ENCODE peak calls at places on chromosomes 16 and 17, in four cellular contexts. C is ovary, B is colonic mucosa, K is transverse colon. Y is an unnamed sample. For H3K4me1, the result is how much of the 10 kb centered on the place peaks cover.

GRCh38 chr16:69514366-69514765 is 51.4 kb upstream of the NFAT5 start:
- DNase-seq in K (no peak), B (no peak), C (no peak), Y (peak)

GRCh38 chr16:10151718-10152117 is 30.5 kb downstream of the GRIN2A start:
- DNase-seq in C (no peak), B (no peak), K (no peak), Y (no peak)

GRCh38 chr16:70737377-70738082 is 51.7 kb upstream of the MTSS2 start:
- DNase-seq in B (no peak), K (peak), C (no peak), Y (peak)

GRCh38 chr17:32275060-32276042 is 9.7 kb downstream of the RHBDL3 start:
- DNase-seq in B (no peak), K (no peak), C (peak), Y (peak)

GRCh38 chr16:67470314-67470713 is 10.6 kb downstream of the ATP6V0D1 start:
- DNase-seq in K (no peak), C (peak), B (peak), Y (peak)

GRCh38 chr16:30049871-30050270 is 15.7 kb upstream of the ALDOA start:
- DNase-seq in K (no peak), B (no peak), C (no peak), Y (no peak)

GRCh38 chr16:3787924-3788661 is 70.8 kb upstream of the TRAP1 start:
- DNase-seq in K (no peak), C (no peak), B (no peak), Y (no peak)

GRCh38 chr17:77959216-77959925 is 868 bp downstream of the TNRC6C start:
- DNase-seq in B (no peak), C (peak), K (peak), Y (no peak)

GRCh38 chr17:46264456-46265198 is 30.3 kb upstream of the LRRC37A start:
- DNase-seq in K (no peak), B (no peak), C (no peak), Y (no peak)

GRCh38 chr17:65173284-65173793 is 36.2 kb downstream of the RGS9 start:
- DNase-seq in C (no peak), B (peak), K (peak), Y (no peak)

GRCh38 chr16:89332248-89333245 is 115.0 kb downstream of the ZNF778 start:
- DNase-seq in K (no peak), C (no peak), B (no peak), Y (no peak)

GRCh38 chr16:89009343-89010209 is 32.6 kb upstream of the CBFA2T3 start:
- DNase-seq in C (no peak), K (no peak), B (no peak), Y (peak)

GRCh38 chr17:8125947-8126305 is 2.0 kb upstream of the HES7 start:
- DNase-seq in B (peak), C (no peak), K (no peak), Y (no peak)

GRCh38 chr16:11333696-11334095 is 11.6 kb upstream of the RMI2 start:
- DNase-seq in B (no peak), C (no peak), K (no peak), Y (no peak)

GRCh38 chr17:4969551-4970231 is 2.1 kb upstream of the SPAG7 start:
- DNase-seq in C (no peak), K (no peak), B (no peak), Y (no peak)

GRCh38 chr17:4966844-4967538 is 626 bp downstream of the SPAG7 start:
- DNase-seq in C (peak), K (peak), B (peak), Y (peak)

GRCh38 chr17:4968916-4969550 is 1.4 kb upstream of the SPAG7 start:
- DNase-seq in K (no peak), C (peak), B (no peak), Y (no peak)

GRCh38 chr17:4968166-4968915 is 724 bp upstream of the SPAG7 start:
- DNase-seq in K (no peak), B (no peak), C (no peak), Y (no peak)

DNA sequence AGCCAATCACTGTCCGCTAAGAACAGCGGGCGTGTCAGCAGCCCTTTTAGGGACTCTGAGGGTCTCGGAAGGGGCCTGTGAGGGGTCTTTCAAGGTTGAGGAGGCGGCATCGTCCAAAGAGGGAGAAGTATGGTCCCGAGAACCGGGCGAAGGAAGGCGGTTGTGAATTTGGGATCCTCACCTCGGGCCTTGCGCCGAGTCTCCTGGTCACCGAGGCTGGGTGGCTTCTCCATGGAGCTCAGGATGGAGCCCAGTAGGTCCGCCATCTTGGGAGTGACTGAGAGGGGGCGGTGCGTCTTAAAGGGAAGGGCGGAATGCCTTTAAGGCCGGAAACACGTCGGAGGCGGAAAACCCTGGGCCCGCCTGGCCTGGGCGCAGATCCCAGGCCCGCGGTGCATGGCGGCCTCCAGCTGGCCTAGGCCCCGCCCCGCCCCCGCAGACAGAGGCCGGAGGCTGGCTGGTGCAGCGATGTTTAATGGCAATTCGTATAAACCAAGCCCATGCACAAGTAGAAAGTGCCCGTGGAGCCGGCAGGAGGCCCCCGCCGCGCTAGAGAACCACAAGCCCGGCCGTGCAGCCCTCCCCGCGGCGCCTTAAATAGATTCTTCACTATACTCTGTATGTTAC is at the start of gene SPAG7:
- DNase-seq in B (peak), K (peak), C (peak), Y (peak)
- TF ChIP-seq CTCF in B (no peak), K (no peak), C (no peak), Y (no peak)

DNA sequence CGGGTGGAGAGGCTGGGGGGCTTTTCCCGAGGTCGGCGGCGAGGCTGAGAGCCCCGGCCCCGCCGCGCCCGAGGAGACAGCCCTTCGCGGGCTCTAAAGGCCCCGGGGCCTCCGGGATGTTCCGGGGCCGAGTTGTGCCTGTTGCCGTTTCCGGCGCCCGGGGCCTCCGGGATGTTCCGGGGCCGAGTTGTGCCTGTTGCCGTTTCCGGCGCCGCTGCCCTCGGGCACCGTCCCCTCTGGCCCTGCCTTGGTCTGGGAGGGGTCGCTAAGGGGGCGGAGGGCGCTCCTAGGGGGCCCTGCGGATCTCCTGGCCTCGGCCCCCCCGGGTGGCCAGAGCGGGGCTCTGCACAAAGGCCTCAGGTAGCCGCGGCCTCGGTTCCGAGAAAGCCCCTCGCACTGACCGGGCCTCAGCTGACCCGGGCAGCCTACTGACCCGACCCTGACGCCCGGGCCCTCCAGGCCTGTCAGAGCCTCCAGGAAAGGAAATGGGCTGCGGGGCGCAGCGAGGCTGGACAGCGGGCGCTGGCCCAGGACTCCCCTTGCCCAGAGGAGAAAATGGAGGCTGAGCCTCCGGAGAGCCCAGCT is 24.2 kb downstream of the ACTG1 start:
- DNase-seq in C (no peak), B (no peak), K (no peak), Y (no peak)
- H3K4me1 ChIP-seq in C (under half), B (under half), K (under half), Y (under half)

DNA sequence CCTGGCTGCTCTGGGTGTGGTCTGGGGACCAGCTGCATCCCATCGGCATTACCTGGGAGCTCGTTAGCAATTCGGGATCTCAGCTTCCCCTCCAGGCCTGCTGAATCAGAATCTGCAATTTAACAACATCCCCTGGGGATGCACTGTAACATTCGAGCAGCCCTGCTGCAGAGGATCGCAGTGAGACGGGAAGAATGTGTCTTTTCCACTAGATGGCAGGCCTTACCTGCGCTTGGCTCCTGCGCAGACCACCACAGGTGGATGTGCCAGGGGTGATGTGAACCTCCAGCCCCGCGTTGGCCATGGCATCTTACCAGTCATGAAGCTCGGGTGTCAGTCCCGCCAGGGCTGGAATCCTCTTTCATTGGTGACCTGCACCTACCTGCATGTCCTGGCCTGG is 209.9 kb downstream of the PRKCB start:
- DNase-seq in K (no peak), C (no peak), B (no peak), Y (no peak)
- TF ChIP-seq CTCF in K (no peak), C (no peak), B (no peak), Y (no peak)

DNA sequence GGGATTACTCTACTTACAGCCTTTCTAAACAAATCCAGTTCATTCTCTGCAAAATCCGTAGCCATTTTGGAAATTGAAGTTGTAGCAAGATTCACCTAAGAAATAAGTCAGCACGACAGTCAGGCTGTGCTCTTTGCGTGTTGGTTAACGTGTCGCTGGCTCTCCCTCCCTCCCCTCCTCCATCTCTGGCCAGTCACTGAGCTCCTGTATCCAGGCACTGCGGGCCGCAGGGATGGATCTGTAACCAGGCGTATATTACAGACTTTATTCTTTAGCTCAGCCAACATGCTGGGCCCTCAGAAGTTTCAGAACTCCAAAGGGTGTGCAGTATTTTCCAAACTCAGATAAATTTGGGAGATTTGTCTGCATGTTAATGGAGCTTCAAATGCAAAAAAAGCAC is 30.8 kb downstream of the KDM8 start:
- DNase-seq in B (no peak), K (no peak), C (no peak), Y (no peak)
- H3K4me1 ChIP-seq in B (under half), K (under half), C (under half), Y (under half)

DNA sequence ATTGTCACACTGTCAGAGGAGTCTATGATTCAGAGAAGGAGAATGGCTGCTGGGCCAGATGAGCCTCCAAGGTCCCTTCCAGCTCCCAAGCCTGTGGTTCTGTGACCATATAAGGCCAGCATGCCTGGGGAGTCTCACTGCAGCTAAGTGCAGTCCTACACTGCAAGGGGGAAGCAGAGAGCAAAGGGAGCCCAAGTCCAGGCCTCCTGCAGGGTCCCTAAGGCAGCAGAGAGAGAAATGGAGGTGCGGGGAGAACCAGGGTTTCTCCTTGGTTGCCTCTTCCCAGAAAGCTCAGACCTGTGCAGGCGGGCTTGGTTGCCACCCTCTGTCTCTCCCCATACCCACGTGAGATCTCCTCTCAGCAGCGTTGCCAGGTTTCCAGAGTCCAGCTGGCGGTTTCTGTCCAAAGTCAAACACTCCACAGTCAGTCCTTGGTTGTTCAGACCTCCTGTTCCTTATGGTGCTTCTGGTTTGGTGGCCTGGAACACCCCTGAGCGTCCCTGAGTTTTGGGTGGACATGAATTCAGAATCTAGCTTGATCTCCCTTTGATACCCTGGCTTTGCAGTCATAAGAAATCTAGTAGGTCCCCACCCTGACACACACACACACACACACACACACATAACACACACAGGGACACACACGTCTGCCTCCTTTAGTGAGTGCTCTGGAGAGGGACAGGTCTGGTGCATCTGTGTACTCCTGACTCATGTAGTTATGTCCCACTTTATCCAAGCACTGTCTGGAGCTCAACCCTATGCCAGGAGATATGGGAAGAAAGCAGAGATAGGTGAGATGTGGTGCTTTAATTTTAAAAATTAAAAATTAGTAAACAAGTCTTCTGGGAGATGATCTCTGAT is 78.8 kb downstream of the GNAO1 start:
- DNase-seq in C (no peak), B (no peak), K (peak), Y (peak)
- TF ChIP-seq CTCF in C (no peak), B (no peak), K (peak), Y (peak)

GRCh38 chr17:39679521-39680192 is 8.2 kb downstream of the PGAP3 start:
- DNase-seq in K (no peak), C (no peak), B (no peak), Y (no peak)

GRCh38 chr17:39676198-39676819 is 8.1 kb downstream of the PNMT start:
- DNase-seq in C (no peak), K (peak), B (peak), Y (peak)

GRCh38 chr17:39677072-39677471 is 8.8 kb downstream of the PNMT start:
- DNase-seq in K (no peak), C (no peak), B (no peak), Y (no peak)

GRCh38 chr17:39678340-39679116 is 9.3 kb downstream of the PGAP3 start:
- DNase-seq in C (no peak), B (peak), K (peak), Y (no peak)

DNA sequence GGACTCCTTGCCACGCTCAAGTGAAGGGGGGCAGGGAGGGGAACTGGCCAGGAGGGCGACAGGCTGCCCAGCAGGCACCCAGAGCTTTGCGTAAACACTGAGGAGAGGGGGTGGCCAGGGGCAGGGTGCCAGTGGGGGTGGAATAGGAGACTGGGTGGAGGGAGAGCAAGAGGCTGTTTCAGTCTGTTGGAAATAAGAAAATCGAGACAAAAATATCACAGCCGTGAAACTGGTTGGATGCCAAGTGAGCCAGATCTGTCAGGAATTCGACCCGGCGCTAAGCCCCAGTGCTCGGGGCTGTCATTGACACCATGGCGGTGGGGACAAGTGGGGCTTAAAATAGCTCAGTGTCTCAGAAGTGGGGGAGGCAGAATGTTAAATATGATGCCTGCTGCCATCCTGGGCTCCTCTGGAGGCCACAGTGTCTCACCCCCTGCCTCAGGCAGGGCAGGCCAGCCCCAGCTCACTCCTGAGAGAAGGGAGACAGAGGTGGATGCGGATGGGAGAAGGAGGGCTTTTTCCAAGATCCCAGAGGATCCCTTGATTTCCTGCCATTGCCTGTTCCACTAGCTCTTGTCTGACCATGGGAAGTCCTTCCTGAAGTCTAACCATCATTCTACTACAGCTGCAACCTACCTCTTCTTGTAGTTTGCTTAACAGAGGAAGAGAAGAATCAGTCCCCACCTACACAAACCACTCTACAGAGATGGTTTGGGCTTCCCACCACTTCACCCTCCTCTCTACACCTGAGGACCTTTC is 9.5 kb downstream of the PNMT start:
- DNase-seq in C (no peak), K (no peak), B (no peak), Y (peak)
- H3K4me1 ChIP-seq in C (under half), K (under half), B (under half), Y (half or more)

GRCh38 chr16:709651-710499 is 4.3 kb upstream of the FBXL16 start:
- DNase-seq in K (no peak), C (no peak), B (no peak), Y (no peak)
- TF ChIP-seq CTCF in K (no peak), C (no peak), B (no peak), Y (no peak)

GRCh38 chr17:80374732-80375118 is 40.2 kb upstream of the ENDOV start:
- DNase-seq in B (no peak), K (no peak), C (no peak), Y (no peak)

GRCh38 chr17:80372922-80373570 is 41.9 kb upstream of the ENDOV start:
- DNase-seq in B (no peak), C (no peak), K (no peak), Y (peak)

GRCh38 chr17:80372456-80372855 is 42.5 kb upstream of the ENDOV start:
- DNase-seq in B (no peak), K (no peak), C (no peak), Y (no peak)

GRCh38 chr17:80375186-80375585 is 39.8 kb upstream of the ENDOV start:
- DNase-seq in K (no peak), B (no peak), C (no peak), Y (no peak)

DNA sequence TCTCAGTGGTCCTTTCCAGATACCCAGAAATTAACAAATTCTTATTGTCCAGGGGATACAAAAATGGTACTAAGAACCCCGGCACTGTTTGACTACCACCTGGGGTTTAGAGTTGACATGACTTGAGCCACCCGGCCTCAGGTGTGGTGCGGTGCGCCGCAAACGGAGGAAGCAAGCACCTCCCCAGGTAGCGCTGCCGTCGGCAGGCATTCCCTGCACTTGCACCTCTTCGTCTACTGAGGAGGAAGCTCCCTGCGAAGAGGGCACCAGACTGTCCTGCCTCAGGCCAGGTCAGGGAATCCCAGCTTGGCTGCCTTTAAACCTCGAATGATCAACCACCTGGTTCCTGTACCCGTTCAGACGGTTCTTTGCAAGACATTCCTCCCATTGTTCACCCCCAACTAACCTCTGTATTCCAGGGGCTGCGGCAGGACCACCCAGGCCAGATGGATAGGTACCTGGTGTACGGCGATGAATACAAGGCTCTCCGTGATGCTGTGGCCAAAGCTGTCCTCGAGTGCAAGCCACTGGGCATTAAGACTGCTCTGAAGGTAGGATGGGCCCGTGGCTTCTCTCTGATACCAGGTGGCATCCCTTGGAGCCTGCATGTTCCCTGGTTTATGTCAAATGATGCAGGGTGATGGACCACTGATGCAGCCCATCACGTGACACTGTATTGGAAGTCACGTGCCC is 40.8 kb upstream of the ENDOV start:
- DNase-seq in C (no peak), K (no peak), B (no peak), Y (peak)
- H3K4me1 ChIP-seq in C (under half), K (under half), B (under half), Y (under half)

GRCh38 chr16:23768581-23768980 is 13.8 kb downstream of the CHP2 start:
- DNase-seq in B (peak), K (peak), C (no peak), Y (no peak)
- TF ChIP-seq CTCF in B (no peak), K (no peak), C (no peak), Y (no peak)

DNA sequence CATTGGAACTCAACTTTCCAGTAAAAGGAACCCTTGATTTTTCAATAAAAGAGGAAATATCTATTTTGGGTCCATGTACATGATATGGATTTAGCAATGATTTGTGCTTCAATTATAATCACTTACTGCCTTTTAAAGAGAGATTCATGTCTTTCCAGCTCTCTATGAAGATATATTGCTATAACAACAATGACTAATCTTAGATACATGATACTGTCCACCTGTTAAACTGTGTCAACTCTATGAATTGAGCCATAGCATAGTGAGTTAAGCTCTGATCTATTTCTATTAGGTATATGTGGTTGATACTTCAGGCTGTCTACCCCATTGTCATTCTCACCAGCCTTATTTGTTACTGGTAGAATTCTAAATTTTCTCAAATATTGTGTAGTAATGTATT is 15.0 kb upstream of the MPHOSPH6 start:
- DNase-seq in B (no peak), K (no peak), C (no peak), Y (no peak)
- H3K4me1 ChIP-seq in B (under half), K (under half), C (under half), Y (under half)